ENCODE peak calls at places on chromosomes 3 and 15, in nine cellular contexts. G is nephron progenitor cell; E is iris pigment epithelial cell; B is stimulated activated CD4-positive, alpha-beta T cell treated with anti-CD3 and anti-CD28 coated beads, Interleukin-4, amount 100 ng/mL, for 48 hours; I is D341Med; Y is CD4-positive, alpha-beta memory T cell; K is NCI-H1417; P is retina; S is NCI-H226. A is an unnamed sample.

GRCh38 chr3:54988302-54989022 is 60.6 kb upstream of the LRTM1 start:
- DNase-seq in G (no peak), E (peak), B (no peak), I (no peak), Y (no peak), K (no peak), P (no peak), S (peak), A (no peak)

GRCh38 chr3:52742418-52743041 is 28.2 kb downstream of the NEK4 start:
- DNase-seq in G (no peak), E (peak), B (no peak), I (peak), Y (no peak), K (peak), P (peak), S (no peak), A (no peak)

GRCh38 chr3:38005076-38006020 is 14.8 kb downstream of the VILL start:
- DNase-seq in G (no peak), E (no peak), B (no peak), I (no peak), Y (no peak), K (no peak), P (peak), S (no peak), A (no peak)

GRCh38 chr15:67542192-67542461 is 376 bp upstream of the MAP2K5 start:
- DNase-seq in G (no peak), E (no peak), B (no peak), I (no peak), Y (no peak), K (no peak), P (no peak), S (no peak), A (peak)

GRCh38 chr15:50676799-50677483 is 9.7 kb downstream of the TRPM7 start:
- DNase-seq in G (no peak), E (peak), B (no peak), I (no peak), Y (no peak), K (no peak), P (peak), S (peak), A (no peak)

GRCh38 chr15:83928878-83929418 is 275.0 kb downstream of the ADAMTSL3 start:
- DNase-seq in G (no peak), E (peak), B (no peak), I (no peak), Y (no peak), K (no peak), P (no peak), S (no peak), A (no peak)

GRCh38 chr15:90497912-90498311 is 31.8 kb upstream of the CRTC3 start:
- DNase-seq in G (peak), E (no peak), B (no peak), I (no peak), Y (no peak), K (peak), P (no peak), S (no peak), A (no peak)

GRCh38 chr3:12992629-12993021 is 80.6 kb downstream of the IQSEC1 start:
- DNase-seq in G (no peak), E (no peak), B (no peak), I (no peak), Y (no peak), K (no peak), P (peak), S (no peak), A (no peak)

GRCh38 chr3:41881233-41881821 is 80.6 kb downstream of the ULK4 start:
- DNase-seq in G (peak), E (peak), B (no peak), I (no peak), Y (no peak), K (peak), P (peak), S (peak), A (no peak)

GRCh38 chr15:40285151-40285898 is 2.5 kb upstream of the ANKRD63 start:
- DNase-seq in G (no peak), E (no peak), B (no peak), I (no peak), Y (no peak), K (no peak), P (peak), S (no peak), A (no peak)

GRCh38 chr3:3126477-3127431 is at the start of gene TRNT1:
- DNase-seq in G (peak), E (peak), B (peak), I (peak), Y (peak), K (peak), P (peak), S (peak), A (peak)

GRCh38 chr3:193814166-193814565 is 221.2 kb downstream of the OPA1 start:
- DNase-seq in G (no peak), E (no peak), B (no peak), I (no peak), Y (no peak), K (no peak), P (no peak), S (no peak), A (no peak)

GRCh38 chr3:126252373-126252772 is 72.0 kb upstream of the ALDH1L1 start:
- DNase-seq in G (no peak), E (no peak), B (no peak), I (no peak), Y (no peak), K (no peak), P (no peak), S (no peak), A (no peak)

GRCh38 chr3:194837457-194838135 is 151.9 kb downstream of the FAM43A start:
- DNase-seq in G (no peak), E (no peak), B (no peak), I (no peak), Y (no peak), K (no peak), P (no peak), S (no peak), A (no peak)

GRCh38 chr15:80855206-80855605 is 76.0 kb downstream of the CEMIP start:
- DNase-seq in G (no peak), E (no peak), B (no peak), I (no peak), Y (no peak), K (no peak), P (no peak), S (no peak), A (no peak)

GRCh38 chr3:175431396-175431795 is 572.3 kb downstream of the NAALADL2 start:
- DNase-seq in G (peak), E (peak), B (no peak), I (no peak), Y (no peak), K (no peak), P (no peak), S (no peak), A (no peak)

GRCh38 chr15:70421197-70421482 is 323.4 kb upstream of the TLE3 start:
- DNase-seq in G (no peak), E (no peak), B (no peak), I (peak), Y (no peak), K (peak), P (no peak), S (no peak), A (no peak)

GRCh38 chr3:183460059-183461052 is 31.9 kb upstream of the MCF2L2 start:
- DNase-seq in G (no peak), E (no peak), B (no peak), I (no peak), Y (no peak), K (no peak), P (no peak), S (peak), A (no peak)

GRCh38 chr3:159761377-159761776 is 227.3 kb upstream of the IL12A start:
- DNase-seq in G (no peak), E (peak), B (no peak), I (no peak), Y (no peak), K (peak), P (no peak), S (peak), A (no peak)

GRCh38 chr3:180123928-180124327 is 87.2 kb upstream of the PEX5L start:
- DNase-seq in G (no peak), E (no peak), B (no peak), I (no peak), Y (no peak), K (no peak), P (no peak), S (no peak), A (no peak)

GRCh38 chr3:14505803-14506500 is 34.2 kb downstream of the GRIP2 start:
- DNase-seq in G (no peak), E (no peak), B (no peak), I (no peak), Y (no peak), K (no peak), P (no peak), S (no peak), A (no peak)

GRCh38 chr3:189324538-189325138 is 152.9 kb downstream of the TPRG1 start:
- DNase-seq in G (no peak), E (peak), B (peak), I (no peak), Y (peak), K (peak), P (no peak), S (peak), A (peak)

GRCh38 chr15:100592898-100593297 is 9.1 kb downstream of the LINS1 start:
- DNase-seq in G (no peak), E (peak), B (no peak), I (no peak), Y (no peak), K (no peak), P (no peak), S (no peak), A (no peak)

GRCh38 chr15:79942656-79943481 is 28.1 kb downstream of the BCL2A1 start:
- DNase-seq in G (no peak), E (peak), B (no peak), I (no peak), Y (no peak), K (no peak), P (no peak), S (peak), A (no peak)

GRCh38 chr3:174335324-174335723 is 523.8 kb upstream of the NAALADL2 start:
- DNase-seq in G (no peak), E (no peak), B (no peak), I (no peak), Y (no peak), K (no peak), P (no peak), S (no peak), A (no peak)

GRCh38 chr15:23416349-23417276 is 30.4 kb downstream of the GOLGA6L2 start:
- DNase-seq in G (peak), E (no peak), B (peak), I (no peak), Y (no peak), K (no peak), P (no peak), S (no peak), A (no peak)

GRCh38 chr3:88433572-88433971 is 283.8 kb downstream of the C3orf38 start:
- DNase-seq in G (no peak), E (no peak), B (no peak), I (peak), Y (no peak), K (peak), P (peak), S (no peak), A (no peak)

GRCh38 chr3:165259518-165260193 is 63.5 kb upstream of the SLITRK3 start:
- DNase-seq in G (no peak), E (peak), B (no peak), I (no peak), Y (no peak), K (no peak), P (no peak), S (peak), A (no peak)

GRCh38 chr3:7506606-7507180 is 645.8 kb downstream of the GRM7 start:
- DNase-seq in G (no peak), E (no peak), B (no peak), I (peak), Y (no peak), K (no peak), P (no peak), S (no peak), A (no peak)

GRCh38 chr3:177793451-177793850 is 596.2 kb upstream of the TBL1XR1 start:
- DNase-seq in G (no peak), E (no peak), B (no peak), I (no peak), Y (no peak), K (no peak), P (no peak), S (no peak), A (no peak)

GRCh38 chr3:71101014-71101413 is 482.5 kb downstream of the FOXP1 start:
- DNase-seq in G (no peak), E (peak), B (no peak), I (no peak), Y (no peak), K (no peak), P (no peak), S (peak), A (no peak)

GRCh38 chr15:58980351-58980939 is 7.0 kb upstream of the RNF111 start:
- DNase-seq in G (no peak), E (peak), B (no peak), I (no peak), Y (no peak), K (peak), P (no peak), S (no peak), A (no peak)

GRCh38 chr3:50257990-50258389 is 11.0 kb upstream of the SEMA3B start:
- DNase-seq in G (no peak), E (no peak), B (no peak), I (no peak), Y (no peak), K (peak), P (peak), S (no peak), A (no peak)

GRCh38 chr15:41597787-41598186 is 38.8 kb downstream of the TYRO3 start:
- DNase-seq in G (no peak), E (no peak), B (no peak), I (no peak), Y (no peak), K (no peak), P (no peak), S (no peak), A (no peak)

GRCh38 chr3:13162550-13163320 is 89.5 kb upstream of the IQSEC1 start:
- DNase-seq in G (no peak), E (no peak), B (no peak), I (no peak), Y (no peak), K (no peak), P (no peak), S (no peak), A (no peak)

GRCh38 chr3:52339612-52340011 is 23.5 kb downstream of the DNAH1 start:
- DNase-seq in G (peak), E (peak), B (peak), I (no peak), Y (peak), K (peak), P (peak), S (peak), A (peak)

GRCh38 chr3:155185623-155186022 is 105.5 kb downstream of the MME start:
- DNase-seq in G (no peak), E (peak), B (no peak), I (no peak), Y (no peak), K (no peak), P (no peak), S (peak), A (no peak)

GRCh38 chr3:34180532-34180931 is 382.1 kb downstream of the PDCD6IP start:
- DNase-seq in G (no peak), E (no peak), B (no peak), I (no peak), Y (no peak), K (no peak), P (no peak), S (no peak), A (no peak)

GRCh38 chr3:48919215-48920138 is 835 bp downstream of the ARIH2 start:
- DNase-seq in G (peak), E (peak), B (peak), I (peak), Y (peak), K (peak), P (peak), S (no peak), A (peak)

A was measured in effector CD4-positive, alpha-beta T cell.